ENCODE peak calls at places on chromosomes 1 and 21, in eight cellular contexts. One of them, this sample, is unnamed.

GRCh38 chr1:152007047-152007446 is 13.4 kb upstream of the S100A10 start:
- DNase-seq in cardiac fibroblast: no peak
- DNase-seq in nephron progenitor cell: no peak
- DNase-seq in fibroblast of lung: no peak
- DNase-seq in Calu3: no peak
- DNase-seq in upper lobe of right lung: no peak
- DNase-seq in AG04450: no peak
- DNase-seq in psoas muscle: no peak
- DNase-seq in this sample: no peak

GRCh38 chr1:6635161-6635909 is 10.7 kb downstream of the THAP3 start:
- DNase-seq in Calu3: no peak
- DNase-seq in upper lobe of right lung: no peak
- DNase-seq in psoas muscle: no peak
- DNase-seq in fibroblast of lung: no peak
- DNase-seq in nephron progenitor cell: no peak
- DNase-seq in cardiac fibroblast: no peak
- DNase-seq in AG04450: no peak
- DNase-seq in this sample: no peak

GRCh38 chr1:211764701-211765100 is 65.9 kb downstream of the LPGAT1 start:
- DNase-seq in upper lobe of right lung: no peak
- DNase-seq in AG04450: no peak
- DNase-seq in fibroblast of lung: no peak
- DNase-seq in psoas muscle: no peak
- DNase-seq in Calu3: no peak
- DNase-seq in cardiac fibroblast: no peak
- DNase-seq in nephron progenitor cell: no peak
- DNase-seq in this sample: no peak

GRCh38 chr1:9161963-9162362 is 33.1 kb upstream of the GPR157 start:
- DNase-seq in fibroblast of lung: no peak
- DNase-seq in Calu3: peak
- DNase-seq in upper lobe of right lung: no peak
- DNase-seq in cardiac fibroblast: no peak
- DNase-seq in psoas muscle: no peak
- DNase-seq in nephron progenitor cell: no peak
- DNase-seq in AG04450: no peak
- DNase-seq in this sample: no peak

GRCh38 chr1:121558514-121558913 is 373.7 kb downstream of the SRGAP2C start:
- DNase-seq in fibroblast of lung: peak
- DNase-seq in upper lobe of right lung: no peak
- DNase-seq in Calu3: no peak
- DNase-seq in AG04450: peak
- DNase-seq in nephron progenitor cell: no peak
- DNase-seq in cardiac fibroblast: peak
- DNase-seq in psoas muscle: no peak
- DNase-seq in this sample: no peak

GRCh38 chr1:43381609-43382008 is 8.0 kb downstream of the MED8 start:
- DNase-seq in nephron progenitor cell: no peak
- DNase-seq in Calu3: no peak
- DNase-seq in fibroblast of lung: no peak
- DNase-seq in upper lobe of right lung: no peak
- DNase-seq in AG04450: no peak
- DNase-seq in cardiac fibroblast: no peak
- DNase-seq in psoas muscle: no peak
- DNase-seq in this sample: no peak

GRCh38 chr1:237018896-237019295 is 14.7 kb upstream of the MT1HL1 start:
- DNase-seq in psoas muscle: no peak
- DNase-seq in cardiac fibroblast: no peak
- DNase-seq in nephron progenitor cell: no peak
- DNase-seq in upper lobe of right lung: no peak
- DNase-seq in fibroblast of lung: no peak
- DNase-seq in Calu3: no peak
- DNase-seq in AG04450: no peak
- DNase-seq in this sample: no peak

GRCh38 chr1:23013657-23014056 is 2.0 kb downstream of the TEX46 start:
- DNase-seq in cardiac fibroblast: no peak
- DNase-seq in Calu3: no peak
- DNase-seq in fibroblast of lung: no peak
- DNase-seq in AG04450: no peak
- DNase-seq in psoas muscle: no peak
- DNase-seq in upper lobe of right lung: no peak
- DNase-seq in nephron progenitor cell: peak
- DNase-seq in this sample: no peak

GRCh38 chr1:31752952-31753351 is 11.2 kb downstream of the ADGRB2 start:
- DNase-seq in nephron progenitor cell: no peak
- DNase-seq in Calu3: no peak
- DNase-seq in upper lobe of right lung: no peak
- DNase-seq in fibroblast of lung: no peak
- DNase-seq in psoas muscle: no peak
- DNase-seq in AG04450: no peak
- DNase-seq in cardiac fibroblast: no peak
- DNase-seq in this sample: no peak

GRCh38 chr1:78044796-78045599 is 768 bp upstream of the GIPC2 start:
- DNase-seq in cardiac fibroblast: no peak
- DNase-seq in Calu3: no peak
- DNase-seq in psoas muscle: no peak
- DNase-seq in upper lobe of right lung: no peak
- DNase-seq in fibroblast of lung: no peak
- DNase-seq in nephron progenitor cell: no peak
- DNase-seq in AG04450: no peak
- DNase-seq in this sample: no peak

GRCh38 chr21:45022736-45023135 is 51.6 kb upstream of the ADARB1 start:
- DNase-seq in fibroblast of lung: no peak
- DNase-seq in psoas muscle: no peak
- DNase-seq in AG04450: no peak
- DNase-seq in upper lobe of right lung: no peak
- DNase-seq in cardiac fibroblast: no peak
- DNase-seq in Calu3: no peak
- DNase-seq in nephron progenitor cell: no peak
- DNase-seq in this sample: no peak

GRCh38 chr1:70426154-70427131 is 15.4 kb downstream of the CTH start:
- DNase-seq in nephron progenitor cell: no peak
- DNase-seq in cardiac fibroblast: no peak
- DNase-seq in upper lobe of right lung: no peak
- DNase-seq in Calu3: no peak
- DNase-seq in psoas muscle: no peak
- DNase-seq in fibroblast of lung: no peak
- DNase-seq in AG04450: no peak
- DNase-seq in this sample: no peak

GRCh38 chr1:93692451-93692861 is 10.8 kb upstream of the BCAR3 start:
- DNase-seq in AG04450: no peak
- DNase-seq in cardiac fibroblast: peak
- DNase-seq in nephron progenitor cell: no peak
- DNase-seq in upper lobe of right lung: peak
- DNase-seq in fibroblast of lung: peak
- DNase-seq in Calu3: no peak
- DNase-seq in psoas muscle: no peak
- DNase-seq in this sample: no peak

GRCh38 chr1:57748696-57749095 is 324.8 kb upstream of the DAB1 start:
- DNase-seq in psoas muscle: no peak
- DNase-seq in cardiac fibroblast: no peak
- DNase-seq in upper lobe of right lung: no peak
- DNase-seq in nephron progenitor cell: no peak
- DNase-seq in AG04450: no peak
- DNase-seq in fibroblast of lung: no peak
- DNase-seq in Calu3: no peak
- DNase-seq in this sample: no peak

GRCh38 chr1:112798293-112798692 is 83.2 kb upstream of the PPM1J start:
- DNase-seq in psoas muscle: no peak
- DNase-seq in cardiac fibroblast: no peak
- DNase-seq in Calu3: no peak
- DNase-seq in fibroblast of lung: no peak
- DNase-seq in AG04450: no peak
- DNase-seq in nephron progenitor cell: no peak
- DNase-seq in upper lobe of right lung: no peak
- DNase-seq in this sample: no peak

GRCh38 chr1:31368611-31369107 is 4.2 kb downstream of the FABP3 start:
- DNase-seq in cardiac fibroblast: no peak
- DNase-seq in Calu3: no peak
- DNase-seq in fibroblast of lung: no peak
- DNase-seq in AG04450: no peak
- DNase-seq in nephron progenitor cell: no peak
- DNase-seq in psoas muscle: no peak
- DNase-seq in upper lobe of right lung: no peak
- DNase-seq in this sample: no peak

GRCh38 chr1:172138636-172139035 is 281.8 kb upstream of the C1orf105 start:
- DNase-seq in AG04450: no peak
- DNase-seq in Calu3: no peak
- DNase-seq in psoas muscle: no peak
- DNase-seq in fibroblast of lung: no peak
- DNase-seq in cardiac fibroblast: peak
- DNase-seq in nephron progenitor cell: no peak
- DNase-seq in upper lobe of right lung: no peak
- DNase-seq in this sample: no peak

GRCh38 chr1:11316701-11317100 is 43.7 kb downstream of the UBIAD1 start:
- DNase-seq in Calu3: no peak
- DNase-seq in upper lobe of right lung: no peak
- DNase-seq in psoas muscle: no peak
- DNase-seq in cardiac fibroblast: peak
- DNase-seq in fibroblast of lung: no peak
- DNase-seq in AG04450: no peak
- DNase-seq in nephron progenitor cell: no peak
- DNase-seq in this sample: no peak

GRCh38 chr1:153081736-153082135 is 10.3 kb upstream of the SPRR2B start:
- DNase-seq in upper lobe of right lung: no peak
- DNase-seq in AG04450: no peak
- DNase-seq in fibroblast of lung: no peak
- DNase-seq in psoas muscle: no peak
- DNase-seq in cardiac fibroblast: no peak
- DNase-seq in nephron progenitor cell: no peak
- DNase-seq in Calu3: no peak
- DNase-seq in this sample: no peak

GRCh38 chr1:18280956-18281355 is 173.4 kb downstream of the IGSF21 start:
- DNase-seq in fibroblast of lung: no peak
- DNase-seq in psoas muscle: no peak
- DNase-seq in cardiac fibroblast: no peak
- DNase-seq in nephron progenitor cell: no peak
- DNase-seq in AG04450: no peak
- DNase-seq in Calu3: no peak
- DNase-seq in upper lobe of right lung: no peak
- DNase-seq in this sample: no peak

GRCh38 chr1:94726981-94727685 is 93.0 kb upstream of the SLC44A3 start:
- DNase-seq in AG04450: no peak
- DNase-seq in nephron progenitor cell: no peak
- DNase-seq in Calu3: no peak
- DNase-seq in psoas muscle: no peak
- DNase-seq in fibroblast of lung: no peak
- DNase-seq in cardiac fibroblast: no peak
- DNase-seq in upper lobe of right lung: no peak
- DNase-seq in this sample: no peak

GRCh38 chr1:187038789-187039188 is 210.0 kb downstream of the PLA2G4A start:
- DNase-seq in cardiac fibroblast: peak
- DNase-seq in upper lobe of right lung: no peak
- DNase-seq in Calu3: peak
- DNase-seq in fibroblast of lung: peak
- DNase-seq in nephron progenitor cell: no peak
- DNase-seq in psoas muscle: no peak
- DNase-seq in AG04450: peak
- DNase-seq in this sample: no peak
- TF ChIP-seq CTCF in cardiac fibroblast: no peak
- TF ChIP-seq CTCF in upper lobe of right lung: no peak
- TF ChIP-seq CTCF in Calu3: no peak
- TF ChIP-seq CTCF in fibroblast of lung: no peak
- TF ChIP-seq CTCF in nephron progenitor cell: no peak
- TF ChIP-seq CTCF in psoas muscle: no peak
- TF ChIP-seq CTCF in AG04450: no peak
- TF ChIP-seq CTCF in this sample: no peak

DNA sequence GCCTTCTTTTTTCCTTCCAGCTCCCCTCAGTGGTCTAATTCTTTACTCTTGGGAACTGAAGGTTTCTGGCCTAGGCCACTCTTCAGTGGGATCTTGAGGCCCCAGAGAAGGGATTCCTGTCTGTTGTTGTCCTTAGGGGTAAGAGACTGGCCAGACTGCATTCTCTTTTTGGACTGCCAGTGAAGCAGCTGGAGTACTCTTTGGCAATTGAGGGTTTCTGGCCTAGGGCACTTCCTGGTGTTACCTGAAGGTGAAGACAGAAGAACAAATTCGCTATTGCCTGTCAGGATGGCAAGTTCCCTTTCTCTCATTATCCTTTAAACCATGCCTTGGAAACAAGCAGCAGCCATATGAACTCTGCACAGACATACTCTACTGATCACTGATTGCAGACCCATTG is 286.6 kb upstream of the ZP4 start:
- DNase-seq in upper lobe of right lung: no peak
- DNase-seq in nephron progenitor cell: no peak
- DNase-seq in Calu3: no peak
- DNase-seq in AG04450: no peak
- DNase-seq in psoas muscle: no peak
- DNase-seq in fibroblast of lung: no peak
- DNase-seq in cardiac fibroblast: no peak
- DNase-seq in this sample: no peak
- TF ChIP-seq CTCF in upper lobe of right lung: no peak
- TF ChIP-seq CTCF in nephron progenitor cell: no peak
- TF ChIP-seq CTCF in Calu3: no peak
- TF ChIP-seq CTCF in AG04450: no peak
- TF ChIP-seq CTCF in psoas muscle: no peak
- TF ChIP-seq CTCF in fibroblast of lung: no peak
- TF ChIP-seq CTCF in cardiac fibroblast: no peak
- TF ChIP-seq CTCF in this sample: no peak

DNA sequence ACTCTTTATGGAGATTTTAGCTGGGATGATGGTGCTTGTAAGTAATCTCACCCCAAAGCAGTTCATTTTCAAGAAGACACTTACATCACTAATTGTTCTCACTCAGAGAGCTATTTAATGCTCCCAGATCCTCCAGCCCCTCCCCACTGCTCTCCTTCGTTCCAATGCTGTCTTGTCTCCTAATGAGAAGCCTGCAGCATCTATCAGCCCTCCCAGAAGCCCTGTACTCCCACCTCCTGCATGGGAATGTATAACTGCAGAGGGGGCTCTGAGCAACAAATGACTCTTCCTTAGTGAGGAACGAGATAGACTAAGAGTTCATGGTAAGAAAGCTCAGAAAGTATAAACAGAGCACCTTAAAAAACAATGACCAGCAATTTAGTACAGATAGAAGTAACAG is 377.4 kb upstream of the RUNX1 start:
- DNase-seq in nephron progenitor cell: no peak
- DNase-seq in Calu3: no peak
- DNase-seq in psoas muscle: no peak
- DNase-seq in fibroblast of lung: no peak
- DNase-seq in cardiac fibroblast: no peak
- DNase-seq in upper lobe of right lung: no peak
- DNase-seq in AG04450: no peak
- DNase-seq in this sample: no peak
- TF ChIP-seq CTCF in nephron progenitor cell: no peak
- TF ChIP-seq CTCF in Calu3: no peak
- TF ChIP-seq CTCF in psoas muscle: no peak
- TF ChIP-seq CTCF in fibroblast of lung: no peak
- TF ChIP-seq CTCF in cardiac fibroblast: no peak
- TF ChIP-seq CTCF in upper lobe of right lung: no peak
- TF ChIP-seq CTCF in AG04450: no peak
- TF ChIP-seq CTCF in this sample: no peak

DNA sequence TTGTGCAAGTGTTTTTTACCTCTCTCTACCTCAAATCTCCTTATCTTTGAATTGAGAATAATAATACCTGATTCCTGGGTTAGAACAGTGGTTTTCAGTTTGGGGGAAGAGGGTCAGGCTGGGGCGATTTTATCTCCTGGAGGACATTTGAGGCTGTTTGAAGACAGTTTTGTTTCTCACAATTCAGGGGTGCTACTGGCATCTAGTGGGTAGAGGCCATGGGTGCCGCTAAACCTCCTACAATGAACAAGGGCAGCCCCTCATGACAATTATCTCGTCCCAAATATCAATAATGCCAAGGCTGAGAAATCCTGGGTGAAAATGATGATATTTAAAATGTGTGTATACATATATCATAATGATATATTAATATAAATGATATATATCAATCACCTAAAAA is 139.1 kb upstream of the USH2A start:
- DNase-seq in AG04450: no peak
- DNase-seq in upper lobe of right lung: no peak
- DNase-seq in Calu3: peak
- DNase-seq in nephron progenitor cell: no peak
- DNase-seq in fibroblast of lung: peak
- DNase-seq in psoas muscle: no peak
- DNase-seq in cardiac fibroblast: no peak
- DNase-seq in this sample: no peak
- TF ChIP-seq CTCF in AG04450: peak
- TF ChIP-seq CTCF in upper lobe of right lung: no peak
- TF ChIP-seq CTCF in Calu3: no peak
- TF ChIP-seq CTCF in nephron progenitor cell: peak
- TF ChIP-seq CTCF in fibroblast of lung: no peak
- TF ChIP-seq CTCF in psoas muscle: no peak
- TF ChIP-seq CTCF in cardiac fibroblast: peak
- TF ChIP-seq CTCF in this sample: no peak

This sample was measured in progenitor cell of endocrine pancreas.